ENCODE peak calls at places on chromosomes 2 and 18, in six cellular contexts. E, G, V, O, B and J are unnamed samples.

GRCh38 chr2:164943289-164943688 is 12.0 kb downstream of the SLC38A11 start:
- DNase-seq in E (no peak), G (no peak), V (no peak), O (no peak), B (no peak), J (no peak)

GRCh38 chr2:128424806-128425205 is 106.1 kb upstream of the HS6ST1 start:
- DNase-seq in E (no peak), G (no peak), V (no peak), O (no peak), B (no peak), J (no peak)

GRCh38 chr2:20169796-20170467 is 55.0 kb downstream of the SDC1 start:
- DNase-seq in E (no peak), G (no peak), V (no peak), O (no peak), B (no peak), J (no peak)

GRCh38 chr2:45776160-45776955 is 124.9 kb downstream of the PRKCE start:
- DNase-seq in E (no peak), G (no peak), V (no peak), O (no peak), B (no peak), J (no peak)

GRCh38 chr18:3397786-3398185 is 52.2 kb upstream of the TGIF1 start:
- DNase-seq in E (no peak), G (no peak), V (no peak), O (no peak), B (no peak), J (no peak)

GRCh38 chr18:59270689-59271257 is 2.5 kb downstream of the RAX start:
- DNase-seq in E (no peak), G (no peak), V (no peak), O (no peak), B (no peak), J (no peak)

GRCh38 chr2:113116100-113116958 is 11.1 kb upstream of the IL1RN start:
- DNase-seq in E (peak), G (no peak), V (peak), O (no peak), B (no peak), J (no peak)

GRCh38 chr2:98734823-98735260 is 3.9 kb upstream of the MGAT4A start:
- DNase-seq in E (no peak), G (no peak), V (no peak), O (no peak), B (no peak), J (no peak)

GRCh38 chr18:78073275-78073674 is 823.6 kb downstream of the GALR1 start:
- DNase-seq in E (no peak), G (no peak), V (no peak), O (no peak), B (no peak), J (no peak)

GRCh38 chr2:67566958-67567635 is 170.0 kb downstream of the ETAA1 start:
- DNase-seq in E (no peak), G (no peak), V (no peak), O (no peak), B (no peak), J (no peak)

GRCh38 chr2:62304429-62305417 is 108.8 kb downstream of the B3GNT2 start:
- DNase-seq in E (no peak), G (no peak), V (no peak), O (peak), B (peak), J (no peak)

GRCh38 chr2:53536583-53537361 is 230.8 kb upstream of the CHAC2 start:
- DNase-seq in E (no peak), G (no peak), V (no peak), O (no peak), B (no peak), J (no peak)

GRCh38 chr2:178283519-178283918 is 89.2 kb downstream of the OSBPL6 start:
- DNase-seq in E (no peak), G (no peak), V (no peak), O (no peak), B (no peak), J (no peak)

GRCh38 chr2:238492905-238493304 is 66.2 kb downstream of the ASB1 start:
- DNase-seq in E (no peak), G (no peak), V (peak), O (no peak), B (peak), J (no peak)

GRCh38 chr2:49770919-49771318 is 616.6 kb upstream of the FSHR start:
- DNase-seq in E (no peak), G (no peak), V (peak), O (peak), B (peak), J (peak)

GRCh38 chr2:157257312-157258252 is at the start of gene GALNT5:
- DNase-seq in E (no peak), G (no peak), V (no peak), O (peak), B (no peak), J (no peak)

GRCh38 chr2:202339052-202339870 is 36.9 kb upstream of the BMPR2 start:
- DNase-seq in E (no peak), G (peak), V (no peak), O (no peak), B (no peak), J (peak)

GRCh38 chr18:3458952-3459853 is 9.2 kb downstream of the TGIF1 start:
- DNase-seq in E (no peak), G (no peak), V (no peak), O (no peak), B (no peak), J (no peak)

GRCh38 chr2:231821908-231822307 is 35.7 kb downstream of the COPS7B start:
- DNase-seq in E (no peak), G (no peak), V (no peak), O (no peak), B (no peak), J (no peak)

GRCh38 chr2:194087569-194087968 is 1569.5 kb upstream of the SLC39A10 start:
- DNase-seq in E (no peak), G (no peak), V (no peak), O (no peak), B (no peak), J (no peak)

GRCh38 chr2:22817197-22817596 is 567.8 kb upstream of the KLHL29 start:
- DNase-seq in E (no peak), G (no peak), V (no peak), O (no peak), B (peak), J (no peak)

GRCh38 chr18:23664674-23665073 is 2.0 kb upstream of the ANKRD29 start:
- DNase-seq in E (no peak), G (no peak), V (no peak), O (no peak), B (no peak), J (no peak)

GRCh38 chr2:156437272-156437671 is 1.1 kb downstream of the GPD2 start:
- DNase-seq in E (no peak), G (no peak), V (no peak), O (no peak), B (peak), J (no peak)

GRCh38 chr2:176072951-176073904 is 10.5 kb downstream of the EVX2 start:
- DNase-seq in E (no peak), G (no peak), V (no peak), O (no peak), B (no peak), J (no peak)

GRCh38 chr2:216909541-216910175 is 49.8 kb upstream of the TNP1 start:
- DNase-seq in E (no peak), G (no peak), V (no peak), O (no peak), B (no peak), J (no peak)

GRCh38 chr2:196234672-196235071 is 63.3 kb upstream of the STK17B start:
- DNase-seq in E (no peak), G (no peak), V (no peak), O (no peak), B (no peak), J (no peak)

GRCh38 chr2:198374375-198375072 is 570.1 kb downstream of the PLCL1 start:
- DNase-seq in E (peak), G (peak), V (no peak), O (peak), B (peak), J (peak)

GRCh38 chr2:75491129-75491753 is 69.5 kb downstream of the EVA1A start:
- DNase-seq in E (no peak), G (no peak), V (no peak), O (no peak), B (no peak), J (peak)

GRCh38 chr2:39664898-39665591 is 672 bp upstream of the TMEM178A start:
- DNase-seq in E (no peak), G (no peak), V (no peak), O (no peak), B (no peak), J (no peak)

GRCh38 chr2:127829845-127830246 is 18.9 kb upstream of the WDR33 start:
- DNase-seq in E (peak), G (no peak), V (no peak), O (peak), B (peak), J (no peak)

GRCh38 chr2:73253901-73254300 is 19.8 kb downstream of the CCT7 start:
- DNase-seq in E (no peak), G (no peak), V (no peak), O (no peak), B (no peak), J (no peak)

GRCh38 chr2:136582631-136583205 is 182.6 kb upstream of the THSD7B start:
- DNase-seq in E (peak), G (no peak), V (no peak), O (no peak), B (peak), J (no peak)

GRCh38 chr2:144666032-144666431 is 146.1 kb upstream of the ZEB2 start:
- DNase-seq in E (no peak), G (no peak), V (no peak), O (no peak), B (no peak), J (no peak)

GRCh38 chr2:235026137-235026536 is 74.3 kb downstream of the SH3BP4 start:
- DNase-seq in E (no peak), G (peak), V (no peak), O (no peak), B (peak), J (peak)

GRCh38 chr18:8608795-8609673 is at the start of gene RAB12:
- DNase-seq in E (peak), G (peak), V (peak), O (peak), B (peak), J (peak)

GRCh38 chr18:36531636-36532035 is 234.1 kb downstream of the FHOD3 start:
- DNase-seq in E (no peak), G (no peak), V (no peak), O (no peak), B (no peak), J (no peak)